ENCODE peak calls at places on chromosomes 1 and 21, in five cellular contexts. K is Ammon's horn; L is BE2C; T is activated CD4-positive, alpha-beta T cell treated with anti-CD3 and anti-CD28 coated beads for 48 hours; C is stimulated activated CD4-positive, alpha-beta T cell treated with anti-CD3 and anti-CD28 coated beads, Interleukin-12 subunit alpha, Interleukin-12 subunit beta, amount 100 ng/mL, for 4 hours. E is an unnamed sample.

GRCh38 chr21:42414928-42415769 is 11.4 kb downstream of the UBASH3A start:
- DNase-seq in K (peak), L (no peak), C (peak), T (peak), E (peak)

GRCh38 chr1:27011058-27011764 is 1.4 kb downstream of the TENT5B start:
- DNase-seq in K (no peak), L (no peak), T (no peak), C (no peak), E (peak)

GRCh38 chr1:217076902-217077301 is 353.7 kb upstream of the ESRRG start:
- DNase-seq in L (no peak), C (no peak), K (no peak), T (no peak), E (no peak)

GRCh38 chr1:228691926-228692325 is 43.4 kb upstream of the RHOU start:
- DNase-seq in K (peak), L (peak), C (no peak), T (no peak), E (peak)

GRCh38 chr1:113390871-113391642 is 742 bp downstream of the MAGI3 start:
- DNase-seq in K (peak), T (peak), L (peak), C (peak), E (peak)

GRCh38 chr1:201937624-201938212 is 8.6 kb downstream of the LMOD1 start:
- DNase-seq in L (no peak), C (no peak), T (no peak), K (no peak), E (no peak)

GRCh38 chr1:165284471-165284870 is 72.0 kb downstream of the LMX1A start:
- DNase-seq in L (no peak), C (no peak), K (no peak), T (no peak), E (no peak)

GRCh38 chr21:18744840-18745239 is 341.3 kb upstream of the TMPRSS15 start:
- DNase-seq in T (no peak), L (no peak), K (no peak), C (no peak), E (no peak)

E was measured in A549.